ENCODE peak calls at places on chromosomes 16 and 17, in seven cellular contexts. M, A, D, V, C, R and X are unnamed samples. For H3K27me3, the result is how much of the 10 kb centered on the place peaks cover.

GRCh38 chr17:35432176-35433074 is at the start of gene SLFN12:
- DNase-seq in M (peak), A (peak), D (peak), V (peak), C (peak), R (peak), X (peak)

GRCh38 chr17:68318103-68318991 is 27.1 kb downstream of the ARSG start:
- DNase-seq in M (no peak), A (peak), D (no peak), V (no peak), C (peak), R (no peak), X (peak)

GRCh38 chr16:21994856-21995465 is 6.0 kb downstream of the PDZD9 start:
- DNase-seq in M (peak), A (no peak), D (no peak), V (no peak), C (no peak), R (peak), X (peak)

GRCh38 chr17:66654341-66654740 is 180.6 kb upstream of the CACNG5 start:
- DNase-seq in M (no peak), A (peak), D (no peak), V (no peak), C (peak), R (no peak), X (no peak)

GRCh38 chr16:2827481-2827790 is 2.7 kb upstream of the ZG16B start:
- DNase-seq in M (no peak), A (no peak), D (no peak), V (no peak), C (no peak), R (no peak), X (no peak)

GRCh38 chr17:80477647-80478478 is 1.5 kb upstream of the NPTX1 start:
- DNase-seq in M (peak), A (peak), D (no peak), V (no peak), C (peak), R (peak), X (peak)

GRCh38 chr17:246851-247421 is 65.5 kb upstream of the DOC2B start:
- DNase-seq in M (no peak), A (no peak), D (no peak), V (no peak), C (no peak), R (no peak), X (no peak)

GRCh38 chr17:2503627-2504026 is 8.1 kb downstream of the METTL16 start:
- DNase-seq in M (no peak), A (no peak), D (no peak), V (no peak), C (no peak), R (no peak), X (no peak)

GRCh38 chr17:40598928-40599627 is 33.8 kb upstream of the CCR7 start:
- DNase-seq in M (no peak), A (peak), D (no peak), V (no peak), C (no peak), R (no peak), X (no peak)

GRCh38 chr17:76716146-76716833 is 5.5 kb upstream of the MXRA7 start:
- DNase-seq in M (no peak), A (peak), D (no peak), V (no peak), C (peak), R (no peak), X (peak)

GRCh38 chr17:76547183-76547641 is 7.4 kb downstream of the PRCD start:
- DNase-seq in M (peak), A (peak), D (no peak), V (peak), C (peak), R (peak), X (peak)

GRCh38 chr17:74387365-74388218 is 20.3 kb downstream of the GPR142 start:
- DNase-seq in M (no peak), A (no peak), D (no peak), V (no peak), C (no peak), R (no peak), X (no peak)

GRCh38 chr16:77317059-77317458 is 117.8 kb downstream of the ADAMTS18 start:
- DNase-seq in M (no peak), A (no peak), D (no peak), V (no peak), C (no peak), R (no peak), X (no peak)

GRCh38 chr17:9401434-9401833 is 174.2 kb downstream of the STX8 start:
- DNase-seq in M (peak), A (peak), D (no peak), V (no peak), C (peak), R (no peak), X (peak)

GRCh38 chr16:85172465-85173071 is 60.3 kb upstream of the CIBAR2 start:
- DNase-seq in M (peak), A (peak), D (no peak), V (no peak), C (peak), R (peak), X (peak)

GRCh38 chr17:75720656-75721462 is at the start of gene ITGB4:
- DNase-seq in M (peak), A (no peak), D (peak), V (peak), C (no peak), R (peak), X (peak)

GRCh38 chr17:79340286-79340685 is 265.7 kb downstream of the ENGASE start:
- DNase-seq in M (no peak), A (no peak), D (no peak), V (no peak), C (no peak), R (no peak), X (no peak)

GRCh38 chr17:78263063-78263735 is 31.8 kb downstream of the TMEM235 start:
- DNase-seq in M (no peak), A (no peak), D (no peak), V (no peak), C (peak), R (peak), X (no peak)

GRCh38 chr16:84138824-84139627 is 6.0 kb downstream of the HSDL1 start:
- DNase-seq in M (peak), A (peak), D (no peak), V (no peak), C (peak), R (no peak), X (no peak)

GRCh38 chr16:3317315-3317999 is 12.2 kb downstream of the ZNF75A start:
- DNase-seq in M (peak), A (peak), D (no peak), V (no peak), C (peak), R (no peak), X (no peak)

GRCh38 chr17:43556292-43556691 is 10.2 kb upstream of the ETV4 start:
- DNase-seq in M (no peak), A (peak), D (no peak), V (no peak), C (peak), R (no peak), X (no peak)

GRCh38 chr16:89099905-89100304 is 6.3 kb downstream of the ACSF3 start:
- DNase-seq in M (no peak), A (no peak), D (no peak), V (no peak), C (no peak), R (no peak), X (no peak)

GRCh38 chr17:2017274-2017941 is 7.7 kb downstream of the RTN4RL1 start:
- DNase-seq in M (no peak), A (no peak), D (no peak), V (no peak), C (no peak), R (no peak), X (no peak)

GRCh38 chr16:87780385-87780989 is 14.7 kb upstream of the KLHDC4 start:
- DNase-seq in M (no peak), A (peak), D (no peak), V (no peak), C (no peak), R (no peak), X (no peak)

GRCh38 chr16:70152578-70153302 is 20.8 kb upstream of the CLEC18C start:
- DNase-seq in M (no peak), A (no peak), D (no peak), V (no peak), C (no peak), R (no peak), X (no peak)

GRCh38 chr17:17877548-17878358 is 41.0 kb upstream of the SREBF1 start:
- DNase-seq in M (peak), A (peak), D (no peak), V (peak), C (peak), R (peak), X (no peak)

GRCh38 chr16:8814095-8814806 is 16.6 kb downstream of the PMM2 start:
- DNase-seq in M (no peak), A (no peak), D (no peak), V (no peak), C (no peak), R (no peak), X (no peak)

GRCh38 chr16:17275076-17275732 is 195.6 kb downstream of the XYLT1 start:
- DNase-seq in M (no peak), A (no peak), D (no peak), V (no peak), C (no peak), R (no peak), X (no peak)

GRCh38 chr17:10612957-10613744 is 44.0 kb downstream of the MYH3 start:
- DNase-seq in M (peak), A (peak), D (no peak), V (no peak), C (peak), R (no peak), X (no peak)

GRCh38 chr16:84518804-84519341 is 14.4 kb upstream of the MEAK7 start:
- DNase-seq in M (no peak), A (no peak), D (no peak), V (no peak), C (no peak), R (no peak), X (peak)

GRCh38 chr16:78812582-78812981 is 713.1 kb downstream of the WWOX start:
- DNase-seq in M (no peak), A (no peak), D (no peak), V (no peak), C (no peak), R (no peak), X (no peak)

GRCh38 chr17:30821751-30822723 is 2.5 kb downstream of the CRLF3 start:
- DNase-seq in M (peak), A (no peak), D (no peak), V (no peak), C (no peak), R (no peak), X (no peak)

GRCh38 chr16:67539691-67540635 is 11.3 kb downstream of the RIPOR1 start:
- DNase-seq in M (no peak), A (no peak), D (no peak), V (no peak), C (no peak), R (no peak), X (no peak)

GRCh38 chr17:15930426-15930825 is 14.5 kb upstream of the ADORA2B start:
- DNase-seq in M (no peak), A (no peak), D (no peak), V (no peak), C (no peak), R (no peak), X (no peak)

GRCh38 chr17:75965468-75965867 is 13.5 kb downstream of the ACOX1 start:
- DNase-seq in M (no peak), A (no peak), D (no peak), V (no peak), C (no peak), R (no peak), X (peak)

GRCh38 chr17:49494937-49495841 is at the start of gene NGFR:
- DNase-seq in M (peak), A (peak), D (no peak), V (peak), C (peak), R (peak), X (peak)
- H3K27me3 ChIP-seq in M (under half), A (half or more), D (under half), V (under half), C (half or more), R (under half), X (under half)

DNA sequence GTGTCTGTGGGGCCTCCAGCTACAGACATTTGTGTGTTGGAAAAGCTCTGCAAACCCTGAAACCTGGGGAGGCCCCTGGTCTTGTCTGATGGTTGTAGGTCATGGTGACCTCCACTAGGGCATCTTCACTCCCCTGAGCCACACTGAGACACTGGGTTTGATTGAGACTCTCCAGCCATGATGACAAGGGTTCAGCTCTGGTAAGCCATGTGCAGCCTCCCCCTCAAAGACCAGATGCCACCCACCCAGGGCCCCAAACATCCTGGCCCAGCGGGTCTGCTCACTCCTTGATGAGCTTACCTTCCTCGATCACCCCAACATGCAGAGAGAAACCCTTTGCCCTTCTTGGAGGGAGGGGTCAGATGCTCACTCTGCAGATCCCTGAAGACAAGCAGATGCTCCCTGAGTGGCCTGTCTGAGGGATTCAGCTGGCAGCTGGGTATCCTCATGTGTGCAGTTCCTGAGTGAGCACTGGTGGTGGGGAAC is 101.6 kb downstream of the METRNL start:
- DNase-seq in M (no peak), A (no peak), D (no peak), V (no peak), C (no peak), R (peak), X (no peak)
- H3K18ac ChIP-seq in M (no peak), A (no peak), D (no peak), V (no peak), C (no peak), R (no peak), X (no peak)

GRCh38 chr17:5948811-5949210 is 121.4 kb upstream of the WSCD1 start:
- DNase-seq in M (no peak), A (no peak), D (no peak), V (no peak), C (no peak), R (no peak), X (peak)
- H3K27me3 ChIP-seq in M (under half), A (under half), D (under half), V (under half), C (under half), R (under half), X (under half)

GRCh38 chr16:49204191-49204590 is 77.4 kb downstream of the CBLN1 start:
- DNase-seq in M (no peak), A (no peak), D (no peak), V (no peak), C (no peak), R (no peak), X (no peak)
- H3K18ac ChIP-seq in M (no peak), A (no peak), D (no peak), V (no peak), C (no peak), R (no peak), X (no peak)